ENCODE peak calls at places on chromosome 18, in six cellular contexts. U is RCC 7860; E is activated T-cell treated with anti-CD3 and anti-CD28 coated beads, Interleukin-2, amount 50 U/mL, for 72 hours; L is stimulated activated CD4-positive, alpha-beta T cell treated with anti-CD3 and anti-CD28 coated beads, Interleukin-1b, Interleukin-23, amount 100 ng/mL, for 4 hours; H is activated T-helper 1 cell treated with Interleukin-2 at 50 U/mL for 16 hours; M is left cardiac atrium. C is an unnamed sample.

GRCh38 chr18:45805551-45805950 is 19.9 kb upstream of the SIGLEC15 start:
- DNase-seq in U (no peak), E (no peak), L (no peak), H (no peak), M (no peak), C (no peak)

GRCh38 chr18:79405019-79405780 is 9.5 kb downstream of the NFATC1 start:
- DNase-seq in U (no peak), E (peak), L (peak), H (no peak), M (peak), C (peak)

GRCh38 chr18:9519431-9519830 is 44.1 kb downstream of the RALBP1 start:
- DNase-seq in U (no peak), E (no peak), L (no peak), H (no peak), M (no peak), C (no peak)

GRCh38 chr18:9719421-9719981 is 11.4 kb downstream of the RAB31 start:
- DNase-seq in U (peak), E (no peak), L (no peak), H (no peak), M (no peak), C (no peak)

GRCh38 chr18:10312316-10313015 is 142.0 kb upstream of the APCDD1 start:
- DNase-seq in U (no peak), E (no peak), L (no peak), H (no peak), M (no peak), C (no peak)

GRCh38 chr18:50982802-50983179 is 15.0 kb downstream of the ELAC1 start:
- DNase-seq in U (no peak), E (no peak), L (no peak), H (no peak), M (no peak), C (no peak)

GRCh38 chr18:79523738-79524180 is 128.0 kb downstream of the NFATC1 start:
- DNase-seq in U (no peak), E (peak), L (peak), H (peak), M (no peak), C (no peak)

GRCh38 chr18:13889661-13890060 is 25.7 kb downstream of the MC2R start:
- DNase-seq in U (peak), E (no peak), L (no peak), H (no peak), M (no peak), C (no peak)

GRCh38 chr18:6569813-6570212 is 155.1 kb upstream of the L3MBTL4 start:
- DNase-seq in U (no peak), E (no peak), L (no peak), H (no peak), M (no peak), C (no peak)

GRCh38 chr18:44552706-44553105 is 128.0 kb upstream of the SETBP1 start:
- DNase-seq in U (no peak), E (no peak), L (no peak), H (no peak), M (no peak), C (no peak)

GRCh38 chr18:48037481-48038271 is 107.2 kb upstream of the SMAD2 start:
- DNase-seq in U (no peak), E (no peak), L (no peak), H (no peak), M (no peak), C (peak)

GRCh38 chr18:28045880-28046279 is 131.1 kb downstream of the CDH2 start:
- DNase-seq in U (peak), E (no peak), L (no peak), H (no peak), M (no peak), C (no peak)

GRCh38 chr18:57803119-57803969 is at the start of gene ATP8B1:
- DNase-seq in U (peak), E (peak), L (no peak), H (no peak), M (peak), C (peak)

GRCh38 chr18:79001001-79001400 is 21.4 kb downstream of the SALL3 start:
- DNase-seq in U (no peak), E (no peak), L (no peak), H (no peak), M (no peak), C (no peak)

GRCh38 chr18:36757081-36757480 is 71.7 kb downstream of the TPGS2 start:
- DNase-seq in U (peak), E (no peak), L (no peak), H (no peak), M (no peak), C (no peak)

GRCh38 chr18:75408554-75409506 is 18.7 kb downstream of the SMIM21 start:
- DNase-seq in U (peak), E (peak), L (no peak), H (no peak), M (no peak), C (no peak)

GRCh38 chr18:35504996-35505395 is 7.2 kb upstream of the INO80C start:
- DNase-seq in U (no peak), E (no peak), L (no peak), H (no peak), M (no peak), C (no peak)

GRCh38 chr18:13303761-13304364 is 85.3 kb downstream of the LDLRAD4 start:
- DNase-seq in U (no peak), E (no peak), L (no peak), H (no peak), M (no peak), C (no peak)

GRCh38 chr18:66867653-66868052 is 263.8 kb upstream of the CDH19 start:
- DNase-seq in U (no peak), E (no peak), L (no peak), H (no peak), M (no peak), C (no peak)

GRCh38 chr18:37294951-37295350 is 270.6 kb downstream of the CELF4 start:
- DNase-seq in U (no peak), E (no peak), L (no peak), H (no peak), M (no peak), C (no peak)

GRCh38 chr18:30712383-30712782 is 330.2 kb downstream of the DSC3 start:
- DNase-seq in U (no peak), E (no peak), L (no peak), H (no peak), M (no peak), C (no peak)

GRCh38 chr18:59516356-59517155 is 157.5 kb upstream of the LMAN1 start:
- DNase-seq in U (peak), E (no peak), L (no peak), H (no peak), M (peak), C (peak)

GRCh38 chr18:79403723-79404566 is 8.2 kb downstream of the NFATC1 start:
- DNase-seq in U (no peak), E (no peak), L (no peak), H (no peak), M (peak), C (peak)

GRCh38 chr18:55014095-55014494 is 54.8 kb upstream of the CCDC68 start:
- DNase-seq in U (no peak), E (no peak), L (no peak), H (no peak), M (no peak), C (no peak)

GRCh38 chr18:13629841-13630747 is 96.3 kb downstream of the FAM210A start:
- DNase-seq in U (peak), E (peak), L (peak), H (peak), M (peak), C (no peak)

GRCh38 chr18:29147944-29148343 is 971.0 kb upstream of the CDH2 start:
- DNase-seq in U (peak), E (no peak), L (no peak), H (no peak), M (no peak), C (no peak)

GRCh38 chr18:55592572-55592971 is 4.6 kb upstream of the TCF4 start:
- DNase-seq in U (no peak), E (no peak), L (no peak), H (no peak), M (peak), C (no peak)

GRCh38 chr18:70113511-70113910 is 92.0 kb downstream of the RTTN start:
- DNase-seq in U (no peak), E (no peak), L (no peak), H (no peak), M (no peak), C (no peak)

GRCh38 chr18:45198526-45198925 is 416.8 kb upstream of the SLC14A2 start:
- DNase-seq in U (no peak), E (no peak), L (no peak), H (no peak), M (no peak), C (no peak)

GRCh38 chr18:57569133-57569532 is 17.4 kb downstream of the FECH start:
- DNase-seq in U (no peak), E (no peak), L (no peak), H (no peak), M (no peak), C (no peak)

GRCh38 chr18:24491882-24492281 is 31.4 kb downstream of the HRH4 start:
- DNase-seq in U (no peak), E (peak), L (no peak), H (no peak), M (no peak), C (no peak)